ENCODE peak calls at places on chromosomes 7 and 10, in four cellular contexts. V is ascending aorta, Z is psoas muscle, E is AG04449. L is an unnamed sample.

GRCh38 chr7:117399820-117400422 is 27.4 kb downstream of the ASZ1 start:
- DNase-seq in V (no peak), Z (no peak), E (no peak), L (no peak)

GRCh38 chr7:155482511-155483183 is 24.7 kb downstream of the EN2 start:
- DNase-seq in V (no peak), Z (no peak), E (no peak), L (no peak)

GRCh38 chr10:92720306-92721165 is 30.8 kb downstream of the HHEX start:
- DNase-seq in V (no peak), Z (no peak), E (no peak), L (no peak)

GRCh38 chr10:133614830-133615580 is 11.6 kb downstream of the FRG2B start:
- DNase-seq in V (no peak), Z (no peak), E (no peak), L (no peak)

GRCh38 chr7:105521027-105521730 is 892 bp downstream of the PUS7 start:
- DNase-seq in V (no peak), Z (peak; percentile 77), E (no peak), L (peak; percentile 59)

GRCh38 chr10:69318997-69319727 is 40.9 kb downstream of the HK1 start:
- DNase-seq in V (peak; percentile 75), Z (peak; percentile 92), E (no peak), L (peak; percentile 47)

GRCh38 chr10:81403451-81403850 is 471.5 kb upstream of the NRG3 start:
- DNase-seq in V (no peak), Z (no peak), E (no peak), L (no peak)

GRCh38 chr7:133434246-133434865 is 181.5 kb downstream of the EXOC4 start:
- DNase-seq in V (no peak), Z (no peak), E (no peak), L (no peak)

GRCh38 chr7:157462840-157463239 is 126.0 kb downstream of the DNAJB6 start:
- DNase-seq in V (no peak), Z (no peak), E (no peak), L (no peak)

GRCh38 chr7:30681262-30682130 is 760 bp downstream of the CRHR2 start:
- DNase-seq in V (no peak), Z (no peak), E (no peak), L (peak; percentile 39)

GRCh38 chr10:13816195-13816926 is 229.6 kb downstream of the PRPF18 start:
- DNase-seq in V (no peak), Z (peak; percentile 74), E (no peak), L (no peak)

GRCh38 chr7:101197991-101198390 is 2.8 kb downstream of the MOGAT3 start:
- DNase-seq in V (no peak), Z (no peak), E (no peak), L (no peak)

GRCh38 chr7:27917119-27917518 is 177.2 kb downstream of the TAX1BP1 start:
- DNase-seq in V (no peak), Z (no peak), E (no peak), L (no peak)

GRCh38 chr7:20514364-20514763 is 101.1 kb upstream of the ABCB5 start:
- DNase-seq in V (no peak), Z (no peak), E (no peak), L (peak; percentile 89)

GRCh38 chr7:44223362-44224114 is 22.8 kb downstream of the YKT6 start:
- DNase-seq in V (no peak), Z (peak; percentile 35), E (no peak), L (no peak)

GRCh38 chr10:128009768-128010167 is 102.9 kb downstream of the PTPRE start:
- DNase-seq in V (no peak), Z (no peak), E (no peak), L (no peak)

GRCh38 chr10:133162910-133163856 is 3.2 kb downstream of the KNDC1 start:
- DNase-seq in V (no peak), Z (peak; percentile 36), E (no peak), L (peak; percentile 4)

GRCh38 chr10:117537904-117538524 is 4.5 kb upstream of the EMX2 start:
- DNase-seq in V (no peak), Z (no peak), E (no peak), L (no peak)

GRCh38 chr10:29067161-29067560 is 221.7 kb upstream of the LYZL1 start:
- DNase-seq in V (no peak), Z (no peak), E (no peak), L (no peak)

GRCh38 chr7:25263292-25263691 is 35.0 kb upstream of the NPVF start:
- DNase-seq in V (no peak), Z (no peak), E (no peak), L (no peak)

GRCh38 chr7:25261545-25262135 is 33.4 kb upstream of the NPVF start:
- DNase-seq in V (no peak), Z (no peak), E (no peak), L (no peak)

GRCh38 chr7:25262586-25262985 is 34.3 kb upstream of the NPVF start:
- DNase-seq in V (no peak), Z (no peak), E (no peak), L (no peak)

GRCh38 chr7:25259487-25260243 is 31.4 kb upstream of the NPVF start:
- DNase-seq in V (peak; percentile 9), Z (peak; percentile 56), E (peak; percentile 36), L (peak; percentile 76)

GRCh38 chr7:25260862-25261454 is 32.7 kb upstream of the NPVF start:
- DNase-seq in V (no peak), Z (no peak), E (peak; percentile 19), L (no peak)
- H3K4me3 ChIP-seq in V (no peak overlapping the region), Z (no peak overlapping the region), E (no peak overlapping the region), L (no peak overlapping the region)

GRCh38 chr10:110828525-110828924 is 43.2 kb upstream of the PDCD4 start:
- DNase-seq in V (no peak), Z (no peak), E (no peak), L (no peak)
- TF ChIP-seq CTCF in V (no peak), Z (no peak), E (no peak), L (no peak)

GRCh38 chr10:77889277-77889903 is 37.2 kb downstream of the DLG5 start:
- DNase-seq in V (no peak), Z (no peak), E (no peak), L (peak; percentile 87)

GRCh38 chr10:77888356-77888703 is 38.2 kb downstream of the DLG5 start:
- DNase-seq in V (no peak), Z (no peak), E (no peak), L (no peak)

GRCh38 chr10:77890097-77890496 is 36.5 kb downstream of the DLG5 start:
- DNase-seq in V (no peak), Z (no peak), E (no peak), L (peak; percentile 36)

GRCh38 chr10:77886795-77887355 is 39.7 kb downstream of the DLG5 start:
- DNase-seq in V (no peak), Z (no peak), E (no peak), L (peak; percentile 40)

DNA sequence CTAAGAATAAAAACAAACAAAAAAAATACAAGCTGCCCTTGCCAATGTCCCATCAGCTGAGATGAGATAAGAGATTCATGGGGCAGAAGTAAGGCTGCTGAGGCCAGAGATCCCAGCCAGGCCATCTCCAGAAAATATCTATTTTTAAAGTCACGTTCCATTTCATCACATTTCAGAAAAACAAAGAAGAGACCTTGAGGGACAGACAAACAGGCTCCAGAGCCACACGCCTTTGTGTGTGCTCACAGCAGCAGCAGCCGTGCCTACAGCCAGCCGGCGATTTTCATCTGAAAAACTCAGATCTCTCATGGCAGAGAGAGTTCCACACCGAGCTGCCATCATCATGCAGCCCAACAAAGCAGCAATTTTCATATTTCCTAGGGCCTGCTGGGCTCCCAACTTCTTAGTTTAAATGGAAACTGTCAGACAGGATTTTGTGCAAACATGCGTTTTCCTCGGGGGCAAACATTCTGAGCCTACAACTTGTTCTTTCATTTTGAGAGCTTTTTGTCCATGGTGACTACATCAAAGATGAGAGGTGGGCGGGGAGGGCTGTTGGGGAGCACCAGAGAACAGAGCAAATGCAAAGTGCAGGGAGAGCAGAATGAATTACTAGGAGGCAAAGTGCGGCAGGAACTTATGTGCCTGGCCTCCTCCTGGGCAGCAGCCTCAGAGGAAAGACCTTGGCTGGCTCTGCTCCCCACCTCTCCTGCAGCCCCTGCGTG is 38.8 kb downstream of the DLG5 start:
- DNase-seq in V (no peak), Z (no peak), E (no peak), L (no peak)
- H3K4me3 ChIP-seq in V (peak overlapping the region; percentile 41), Z (peak overlapping the region; percentile 31), E (no peak overlapping the region), L (no peak overlapping the region)

DNA sequence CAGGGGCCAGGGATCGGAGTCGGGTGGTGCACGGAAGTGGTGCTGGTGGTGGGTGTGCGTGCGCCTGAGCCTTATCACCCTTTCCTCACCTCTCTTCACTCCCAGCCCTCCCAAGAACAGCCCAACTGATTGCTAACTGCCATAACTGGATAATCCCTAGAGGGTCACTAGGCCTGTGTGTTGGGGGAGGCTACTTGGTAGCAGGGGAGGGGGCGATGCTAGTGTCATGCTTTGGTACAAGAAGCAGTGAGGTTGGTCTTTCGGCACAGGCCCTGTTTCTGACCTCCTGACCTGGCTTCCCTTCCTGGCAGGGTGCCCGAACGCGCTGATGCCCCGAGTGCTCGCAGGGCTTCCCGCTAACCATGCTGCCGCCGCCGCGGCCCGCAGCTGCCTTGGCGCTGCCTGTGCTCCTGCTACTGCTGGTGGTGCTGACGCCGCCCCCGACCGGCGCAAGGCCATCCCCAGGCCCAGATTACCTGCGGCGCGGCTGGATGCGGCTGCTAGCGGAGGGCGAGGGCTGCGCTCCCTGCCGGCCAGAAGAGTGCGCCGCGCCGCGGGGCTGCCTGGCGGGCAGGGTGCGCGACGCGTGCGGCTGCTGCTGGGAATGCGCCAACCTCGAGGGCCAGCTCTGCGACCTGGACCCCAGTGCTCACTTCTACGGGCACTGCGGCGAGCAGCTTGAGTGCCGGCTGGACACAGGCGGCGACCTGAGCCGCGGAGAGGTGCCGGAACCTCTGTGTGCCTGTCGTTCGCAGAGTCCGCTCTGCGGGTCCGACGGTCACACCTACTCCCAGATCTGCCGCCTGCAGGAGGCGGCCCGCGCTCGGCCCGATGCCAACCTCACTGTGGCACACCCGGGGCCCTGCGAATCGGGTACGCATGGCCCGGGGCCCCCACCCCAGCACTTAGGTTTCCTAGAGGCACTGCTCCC is 707 bp downstream of the KAZALD1 start:
- DNase-seq in V (no peak), Z (peak; percentile 79), E (no peak), L (no peak)
- TF ChIP-seq CTCF in V (peak; percentile 64), Z (peak; percentile 55), E (peak; percentile 54), L (peak; percentile 0)

GRCh38 chr10:100349087-100349486 is 2.1 kb downstream of the SCD start:
- DNase-seq in V (no peak), Z (no peak), E (no peak), L (no peak)
- H3K4me3 ChIP-seq in V (no peak overlapping the region), Z (no peak overlapping the region), E (peak overlapping the region; percentile 84), L (peak overlapping the region; percentile 4)

DNA sequence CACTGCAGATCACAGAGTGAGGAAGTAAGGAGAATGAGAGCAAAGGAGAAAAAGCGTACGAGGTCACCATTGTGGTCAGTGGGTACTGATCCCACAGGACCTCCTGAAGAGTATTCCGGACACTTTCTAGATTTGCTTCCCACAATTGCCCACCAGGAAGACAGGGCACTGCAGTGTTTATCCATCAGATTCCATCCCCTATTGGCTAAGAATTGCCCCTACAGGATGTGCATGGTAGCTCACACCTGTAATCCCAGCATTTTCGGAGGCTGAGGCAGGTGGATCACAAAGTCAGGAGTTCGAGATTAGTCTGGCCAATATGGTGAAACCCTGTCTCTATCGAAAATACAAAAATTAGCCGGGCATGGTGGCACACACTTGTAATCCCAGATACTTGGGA is 5.3 kb upstream of the FHIP2A start:
- DNase-seq in V (no peak), Z (no peak), E (no peak), L (no peak)
- TF ChIP-seq CTCF in V (no peak), Z (no peak), E (no peak), L (no peak)